ENCODE peak calls at places on chromosomes 2 and 18, in six cellular contexts. K, B, M, T, V and R are unnamed samples.

GRCh38 chr2:4338345-4338744 is 635.0 kb downstream of the DCDC2C start:
- DNase-seq in K (no peak), B (no peak), M (no peak), T (no peak), V (no peak), R (no peak)

GRCh38 chr2:72527424-72527823 is 298.4 kb downstream of the EXOC6B start:
- DNase-seq in K (no peak), B (no peak), M (no peak), T (no peak), V (peak; percentile 6), R (no peak)

GRCh38 chr18:61031626-61032025 is 301.6 kb upstream of the CDH20 start:
- DNase-seq in K (no peak), B (no peak), M (no peak), T (no peak), V (no peak), R (no peak)

GRCh38 chr2:25814681-25815080 is 63.6 kb downstream of the ASXL2 start:
- DNase-seq in K (no peak), B (no peak), M (no peak), T (no peak), V (no peak), R (no peak)

GRCh38 chr2:121247534-121247933 is 37.5 kb downstream of the TFCP2L1 start:
- DNase-seq in K (no peak), B (no peak), M (no peak), T (no peak), V (no peak), R (no peak)

GRCh38 chr2:96509114-96509846 is 4.1 kb upstream of the NEURL3 start:
- DNase-seq in K (peak; percentile 88), B (peak; percentile 67), M (peak; percentile 97), T (peak; percentile 78), V (peak; percentile 78), R (peak; percentile 99)

GRCh38 chr2:102139851-102140250 is 2.7 kb upstream of the IL1R1 start:
- DNase-seq in K (no peak), B (no peak), M (no peak), T (no peak), V (no peak), R (no peak)

GRCh38 chr2:54308186-54308585 is 52.2 kb upstream of the TSPYL6 start:
- DNase-seq in K (no peak), B (no peak), M (no peak), T (no peak), V (no peak), R (no peak)

GRCh38 chr2:216571909-216572513 is 61.2 kb upstream of the IGFBP2 start:
- DNase-seq in K (no peak), B (no peak), M (no peak), T (peak; percentile 81), V (no peak), R (no peak)

GRCh38 chr2:181781082-181781786 is 100.9 kb upstream of the NEUROD1 start:
- DNase-seq in K (no peak), B (no peak), M (peak; percentile 9), T (no peak), V (no peak), R (no peak)

GRCh38 chr2:205822578-205822977 is 140.3 kb downstream of the NRP2 start:
- DNase-seq in K (no peak), B (no peak), M (no peak), T (no peak), V (no peak), R (no peak)

GRCh38 chr2:23571066-23571465 is 186.1 kb downstream of the KLHL29 start:
- DNase-seq in K (no peak), B (no peak), M (no peak), T (no peak), V (no peak), R (no peak)

GRCh38 chr2:203200866-203201265 is 38.0 kb upstream of the CYP20A1 start:
- DNase-seq in K (no peak), B (no peak), M (no peak), T (no peak), V (no peak), R (no peak)

GRCh38 chr2:203191958-203192357 is 46.9 kb upstream of the CYP20A1 start:
- DNase-seq in K (no peak), B (no peak), M (no peak), T (no peak), V (no peak), R (no peak)

DNA sequence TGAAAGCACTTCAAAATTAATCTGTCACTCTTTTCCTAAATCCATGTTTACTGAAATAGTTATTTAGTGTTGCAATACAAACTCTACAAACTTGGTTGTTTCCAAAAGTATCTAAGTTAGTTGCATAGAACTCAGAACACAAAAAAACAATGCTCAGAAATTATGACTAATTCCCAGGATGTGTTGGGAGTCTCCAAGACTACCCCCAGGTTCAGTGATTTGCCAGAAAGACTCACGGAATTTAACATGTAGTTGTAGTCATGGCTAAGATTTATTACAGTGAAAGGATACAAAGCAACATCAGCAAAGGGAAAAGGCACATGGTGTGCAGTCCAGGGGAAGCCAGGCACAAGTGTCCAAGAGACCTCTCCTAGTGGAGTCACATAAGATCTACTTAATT is 43.5 kb upstream of the CYP20A1 start:
- DNase-seq in K (no peak), B (no peak), M (no peak), T (no peak), V (peak; percentile 8), R (no peak)
- TF ChIP-seq JUN in K (no peak), B (no peak), M (no peak), T (no peak), V (no peak), R (no peak)

GRCh38 chr2:152372438-152372984 is 37.5 kb downstream of the FMNL2 start:
- DNase-seq in K (no peak), B (no peak), M (no peak), T (no peak), V (no peak), R (no peak)
- TF ChIP-seq JUN in K (no peak), B (no peak), M (no peak), T (no peak), V (no peak), R (no peak)

GRCh38 chr18:62862451-62862850 is 147.1 kb downstream of the PHLPP1 start:
- DNase-seq in K (no peak), B (no peak), M (no peak), T (no peak), V (no peak), R (no peak)
- TF ChIP-seq JUN in K (no peak), B (no peak), M (no peak), T (no peak), V (no peak), R (no peak)

DNA sequence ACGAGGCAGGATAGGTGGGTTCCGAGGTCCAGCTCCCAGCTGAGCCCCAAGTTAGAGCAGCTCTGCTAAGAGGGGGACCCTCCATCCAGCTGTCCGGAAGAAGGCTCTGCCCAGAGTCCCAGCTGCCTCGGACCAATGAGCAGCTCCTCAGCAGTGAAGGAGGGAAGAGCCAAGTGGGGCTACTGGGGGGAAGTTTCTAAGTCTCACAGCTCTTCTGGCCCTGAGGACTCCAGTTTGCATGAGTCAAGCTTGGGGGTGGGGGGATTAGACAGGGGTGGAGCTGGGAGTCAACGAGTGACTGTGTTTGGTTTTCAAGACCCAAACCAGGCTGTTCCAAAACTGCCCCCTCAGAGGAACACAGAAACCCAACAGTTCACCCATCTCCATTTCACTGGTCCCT is 101.0 kb downstream of the TNS1 start:
- DNase-seq in K (no peak), B (peak; percentile 34), M (no peak), T (peak; percentile 66), V (no peak), R (no peak)
- TF ChIP-seq JUN in K (no peak), B (no peak), M (no peak), T (no peak), V (no peak), R (no peak)

GRCh38 chr18:46042571-46043123 is 29.4 kb downstream of the PSTPIP2 start:
- DNase-seq in K (no peak), B (no peak), M (no peak), T (no peak), V (no peak), R (no peak)

GRCh38 chr18:46039967-46040746 is 31.9 kb downstream of the PSTPIP2 start:
- DNase-seq in K (peak; percentile 80), B (no peak), M (no peak), T (no peak), V (peak; percentile 25), R (no peak)

GRCh38 chr18:46037512-46038305 is 34.4 kb downstream of the PSTPIP2 start:
- DNase-seq in K (no peak), B (no peak), M (no peak), T (peak; percentile 13), V (no peak), R (no peak)

GRCh38 chr18:46035701-46036680 is 36.1 kb downstream of the PSTPIP2 start:
- DNase-seq in K (no peak), B (no peak), M (no peak), T (no peak), V (no peak), R (no peak)

GRCh38 chr18:46040747-46041104 is 31.3 kb downstream of the PSTPIP2 start:
- DNase-seq in K (peak; percentile 30), B (no peak), M (no peak), T (no peak), V (no peak), R (no peak)
- TF ChIP-seq JUN in K (no peak), B (no peak), M (no peak), T (no peak), V (no peak), R (no peak)